ENCODE peak calls at places on chromosome 1, in six cellular contexts. One of them, this sample, is unnamed.

GRCh38 chr1:200029624-200030074 is 2.1 kb downstream of the NR5A2 start:
- DNase-seq in dorsolateral prefrontal cortex: no peak
- DNase-seq in MM.1S: no peak
- DNase-seq in SJSA1: no peak
- DNase-seq in HCT116: no peak
- DNase-seq in astrocyte of the cerebellum: no peak
- DNase-seq in this sample: no peak

GRCh38 chr1:26858160-26858559 is 4.8 kb upstream of the SFN start:
- DNase-seq in astrocyte of the cerebellum: no peak
- DNase-seq in MM.1S: no peak
- DNase-seq in SJSA1: no peak
- DNase-seq in HCT116: no peak
- DNase-seq in dorsolateral prefrontal cortex: no peak
- DNase-seq in this sample: no peak

GRCh38 chr1:63115527-63115926 is 206.8 kb upstream of the FOXD3 start:
- DNase-seq in dorsolateral prefrontal cortex: no peak
- DNase-seq in SJSA1: no peak
- DNase-seq in HCT116: no peak
- DNase-seq in astrocyte of the cerebellum: no peak
- DNase-seq in MM.1S: no peak
- DNase-seq in this sample: no peak

GRCh38 chr1:31869473-31869872 is 53.7 kb upstream of the SPOCD1 start:
- DNase-seq in MM.1S: no peak
- DNase-seq in SJSA1: no peak
- DNase-seq in astrocyte of the cerebellum: no peak
- DNase-seq in HCT116: no peak
- DNase-seq in dorsolateral prefrontal cortex: no peak
- DNase-seq in this sample: no peak

GRCh38 chr1:198234511-198235251 is 77.9 kb downstream of the NEK7 start:
- DNase-seq in SJSA1: no peak
- DNase-seq in MM.1S: no peak
- DNase-seq in astrocyte of the cerebellum: no peak
- DNase-seq in dorsolateral prefrontal cortex: no peak
- DNase-seq in HCT116: no peak
- DNase-seq in this sample: no peak

GRCh38 chr1:64392109-64392508 is 77.8 kb upstream of the CACHD1 start:
- DNase-seq in astrocyte of the cerebellum: no peak
- DNase-seq in HCT116: no peak
- DNase-seq in SJSA1: no peak
- DNase-seq in dorsolateral prefrontal cortex: no peak
- DNase-seq in MM.1S: no peak
- DNase-seq in this sample: no peak

GRCh38 chr1:46512792-46513190 is 23.2 kb downstream of the DMBX1 start:
- DNase-seq in astrocyte of the cerebellum: no peak
- DNase-seq in MM.1S: no peak
- DNase-seq in HCT116: no peak
- DNase-seq in dorsolateral prefrontal cortex: no peak
- DNase-seq in SJSA1: no peak
- DNase-seq in this sample: no peak

GRCh38 chr1:22665752-22666151 is 12.7 kb downstream of the C1QB start:
- DNase-seq in SJSA1: no peak
- DNase-seq in astrocyte of the cerebellum: no peak
- DNase-seq in HCT116: peak
- DNase-seq in MM.1S: no peak
- DNase-seq in dorsolateral prefrontal cortex: no peak
- DNase-seq in this sample: no peak

GRCh38 chr1:29633271-29633615 is 396.9 kb downstream of the PTPRU start:
- DNase-seq in HCT116: no peak
- DNase-seq in dorsolateral prefrontal cortex: no peak
- DNase-seq in astrocyte of the cerebellum: no peak
- DNase-seq in MM.1S: no peak
- DNase-seq in SJSA1: peak
- DNase-seq in this sample: no peak

GRCh38 chr1:21289700-21290545 is at the start of gene ECE1:
- DNase-seq in astrocyte of the cerebellum: no peak
- DNase-seq in MM.1S: peak
- DNase-seq in HCT116: no peak
- DNase-seq in SJSA1: no peak
- DNase-seq in dorsolateral prefrontal cortex: no peak
- DNase-seq in this sample: peak

GRCh38 chr1:108828074-108828961 is 28.6 kb downstream of the AKNAD1 start:
- DNase-seq in dorsolateral prefrontal cortex: peak
- DNase-seq in SJSA1: peak
- DNase-seq in MM.1S: peak
- DNase-seq in astrocyte of the cerebellum: peak
- DNase-seq in HCT116: peak
- DNase-seq in this sample: peak

GRCh38 chr1:1758059-1758621 is 20.1 kb downstream of the NADK start:
- DNase-seq in dorsolateral prefrontal cortex: no peak
- DNase-seq in MM.1S: no peak
- DNase-seq in SJSA1: no peak
- DNase-seq in astrocyte of the cerebellum: no peak
- DNase-seq in HCT116: no peak
- DNase-seq in this sample: no peak

GRCh38 chr1:44029260-44029910 is 1.9 kb downstream of the SLC6A9 start:
- DNase-seq in MM.1S: no peak
- DNase-seq in dorsolateral prefrontal cortex: no peak
- DNase-seq in HCT116: no peak
- DNase-seq in SJSA1: no peak
- DNase-seq in astrocyte of the cerebellum: no peak
- DNase-seq in this sample: no peak

GRCh38 chr1:114702699-114703098 is 7.4 kb upstream of the AMPD1 start:
- DNase-seq in dorsolateral prefrontal cortex: no peak
- DNase-seq in HCT116: no peak
- DNase-seq in SJSA1: no peak
- DNase-seq in MM.1S: peak
- DNase-seq in astrocyte of the cerebellum: no peak
- DNase-seq in this sample: no peak

GRCh38 chr1:62437273-62437945 is 560 bp downstream of the USP1 start:
- DNase-seq in astrocyte of the cerebellum: no peak
- DNase-seq in MM.1S: peak
- DNase-seq in SJSA1: no peak
- DNase-seq in dorsolateral prefrontal cortex: no peak
- DNase-seq in HCT116: no peak
- DNase-seq in this sample: no peak

GRCh38 chr1:193058529-193059281 is 455 bp downstream of the UCHL5 start:
- DNase-seq in MM.1S: peak
- DNase-seq in astrocyte of the cerebellum: no peak
- DNase-seq in HCT116: no peak
- DNase-seq in dorsolateral prefrontal cortex: no peak
- DNase-seq in SJSA1: peak
- DNase-seq in this sample: peak

GRCh38 chr1:174740248-174740990 is 259.3 kb upstream of the CACYBP start:
- DNase-seq in astrocyte of the cerebellum: no peak
- DNase-seq in HCT116: no peak
- DNase-seq in dorsolateral prefrontal cortex: no peak
- DNase-seq in SJSA1: no peak
- DNase-seq in MM.1S: peak
- DNase-seq in this sample: no peak

GRCh38 chr1:161071886-161072371 is 2.2 kb upstream of the ARHGAP30 start:
- DNase-seq in MM.1S: peak
- DNase-seq in astrocyte of the cerebellum: peak
- DNase-seq in SJSA1: no peak
- DNase-seq in HCT116: peak
- DNase-seq in dorsolateral prefrontal cortex: no peak
- DNase-seq in this sample: peak

GRCh38 chr1:83619497-83619896 is 379.4 kb downstream of the TTLL7 start:
- DNase-seq in dorsolateral prefrontal cortex: no peak
- DNase-seq in SJSA1: no peak
- DNase-seq in astrocyte of the cerebellum: no peak
- DNase-seq in MM.1S: no peak
- DNase-seq in HCT116: no peak
- DNase-seq in this sample: no peak

GRCh38 chr1:18938008-18938706 is 18.3 kb downstream of the IFFO2 start:
- DNase-seq in SJSA1: peak
- DNase-seq in HCT116: no peak
- DNase-seq in dorsolateral prefrontal cortex: no peak
- DNase-seq in MM.1S: no peak
- DNase-seq in astrocyte of the cerebellum: no peak
- DNase-seq in this sample: no peak

GRCh38 chr1:50427818-50428779 is 4.9 kb upstream of the DMRTA2 start:
- DNase-seq in dorsolateral prefrontal cortex: no peak
- DNase-seq in HCT116: no peak
- DNase-seq in astrocyte of the cerebellum: no peak
- DNase-seq in SJSA1: no peak
- DNase-seq in MM.1S: no peak
- DNase-seq in this sample: no peak

GRCh38 chr1:178702141-178702540 is 22.9 kb upstream of the RALGPS2 start:
- DNase-seq in SJSA1: no peak
- DNase-seq in astrocyte of the cerebellum: no peak
- DNase-seq in MM.1S: no peak
- DNase-seq in dorsolateral prefrontal cortex: no peak
- DNase-seq in HCT116: no peak
- DNase-seq in this sample: no peak

GRCh38 chr1:205351984-205352713 is 4.6 kb downstream of the KLHDC8A start:
- DNase-seq in HCT116: no peak
- DNase-seq in SJSA1: no peak
- DNase-seq in dorsolateral prefrontal cortex: no peak
- DNase-seq in astrocyte of the cerebellum: no peak
- DNase-seq in MM.1S: peak
- DNase-seq in this sample: no peak

GRCh38 chr1:156233421-156234127 is 8.4 kb upstream of the BGLAP start:
- DNase-seq in astrocyte of the cerebellum: peak
- DNase-seq in SJSA1: peak
- DNase-seq in dorsolateral prefrontal cortex: no peak
- DNase-seq in MM.1S: no peak
- DNase-seq in HCT116: no peak
- DNase-seq in this sample: no peak

GRCh38 chr1:59328353-59328752 is 31.5 kb downstream of the FGGY start:
- DNase-seq in MM.1S: peak
- DNase-seq in HCT116: no peak
- DNase-seq in astrocyte of the cerebellum: no peak
- DNase-seq in SJSA1: no peak
- DNase-seq in dorsolateral prefrontal cortex: no peak
- DNase-seq in this sample: peak

GRCh38 chr1:59332221-59332620 is 35.3 kb downstream of the FGGY start:
- DNase-seq in HCT116: no peak
- DNase-seq in SJSA1: no peak
- DNase-seq in MM.1S: no peak
- DNase-seq in dorsolateral prefrontal cortex: no peak
- DNase-seq in astrocyte of the cerebellum: no peak
- DNase-seq in this sample: no peak

GRCh38 chr1:59331686-59332085 is 34.8 kb downstream of the FGGY start:
- DNase-seq in dorsolateral prefrontal cortex: no peak
- DNase-seq in HCT116: no peak
- DNase-seq in MM.1S: no peak
- DNase-seq in SJSA1: no peak
- DNase-seq in astrocyte of the cerebellum: no peak
- DNase-seq in this sample: no peak

GRCh38 chr1:59332983-59333382 is 36.1 kb downstream of the FGGY start:
- DNase-seq in astrocyte of the cerebellum: peak
- DNase-seq in dorsolateral prefrontal cortex: no peak
- DNase-seq in SJSA1: no peak
- DNase-seq in MM.1S: no peak
- DNase-seq in HCT116: no peak
- DNase-seq in this sample: peak

DNA sequence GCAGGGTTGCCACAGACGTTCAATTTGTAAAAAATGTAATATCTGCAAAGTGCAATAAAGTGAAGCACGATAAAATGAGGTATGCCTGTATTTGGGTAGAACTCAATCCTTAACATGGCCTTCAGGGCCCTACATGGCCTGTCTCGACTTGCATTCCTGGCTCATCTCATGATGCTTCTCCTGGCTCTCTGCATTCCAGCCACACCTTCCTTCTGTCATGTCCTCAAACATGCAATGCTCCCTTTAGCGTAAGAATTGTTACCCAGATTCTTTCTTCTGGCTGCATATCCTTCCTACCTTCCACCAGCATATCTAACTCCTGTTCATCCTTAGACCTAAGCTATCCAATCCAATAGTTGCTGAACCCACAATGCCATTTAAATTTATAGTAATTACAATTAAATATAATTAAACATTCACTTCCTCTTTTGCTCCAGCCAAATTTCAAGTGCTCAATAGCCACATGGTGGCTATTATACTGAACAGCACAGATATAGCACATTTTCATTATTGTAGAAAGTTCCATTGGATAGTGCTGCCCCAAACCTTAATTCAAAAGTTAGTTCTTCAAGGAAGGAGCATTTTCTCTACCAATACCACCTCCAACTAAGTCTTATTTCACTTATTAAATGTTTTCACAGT is 32.6 kb downstream of the FGGY start:
- DNase-seq in astrocyte of the cerebellum: no peak
- DNase-seq in HCT116: no peak
- DNase-seq in SJSA1: no peak
- DNase-seq in dorsolateral prefrontal cortex: no peak
- DNase-seq in MM.1S: no peak
- DNase-seq in this sample: no peak
- H3K4me3 ChIP-seq in astrocyte of the cerebellum: no peak
- H3K4me3 ChIP-seq in HCT116: no peak
- H3K4me3 ChIP-seq in SJSA1: no peak
- H3K4me3 ChIP-seq in dorsolateral prefrontal cortex: no peak
- H3K4me3 ChIP-seq in MM.1S: no peak
- H3K4me3 ChIP-seq in this sample: no peak

GRCh38 chr1:236045771-236046170 is 19.1 kb downstream of the NID1 start:
- DNase-seq in dorsolateral prefrontal cortex: no peak
- DNase-seq in SJSA1: no peak
- DNase-seq in MM.1S: no peak
- DNase-seq in HCT116: no peak
- DNase-seq in astrocyte of the cerebellum: no peak
- DNase-seq in this sample: no peak
- H3K4me3 ChIP-seq in dorsolateral prefrontal cortex: no peak
- H3K4me3 ChIP-seq in SJSA1: no peak
- H3K4me3 ChIP-seq in MM.1S: no peak
- H3K4me3 ChIP-seq in HCT116: no peak
- H3K4me3 ChIP-seq in astrocyte of the cerebellum: no peak
- H3K4me3 ChIP-seq in this sample: no peak

GRCh38 chr1:150109567-150109966 is 40.1 kb upstream of the PLEKHO1 start:
- DNase-seq in HCT116: no peak
- DNase-seq in astrocyte of the cerebellum: no peak
- DNase-seq in SJSA1: no peak
- DNase-seq in MM.1S: no peak
- DNase-seq in dorsolateral prefrontal cortex: no peak
- DNase-seq in this sample: peak
- H3K4me3 ChIP-seq in HCT116: no peak
- H3K4me3 ChIP-seq in astrocyte of the cerebellum: no peak
- H3K4me3 ChIP-seq in SJSA1: no peak
- H3K4me3 ChIP-seq in MM.1S: no peak
- H3K4me3 ChIP-seq in dorsolateral prefrontal cortex: no peak
- H3K4me3 ChIP-seq in this sample: no peak

GRCh38 chr1:24199291-24199900 is 12.3 kb upstream of the IFNLR1 start:
- DNase-seq in SJSA1: peak
- DNase-seq in astrocyte of the cerebellum: peak
- DNase-seq in dorsolateral prefrontal cortex: peak
- DNase-seq in MM.1S: peak
- DNase-seq in HCT116: peak
- DNase-seq in this sample: peak

GRCh38 chr1:24198766-24199165 is 11.7 kb upstream of the IFNLR1 start:
- DNase-seq in astrocyte of the cerebellum: no peak
- DNase-seq in HCT116: no peak
- DNase-seq in SJSA1: no peak
- DNase-seq in MM.1S: peak
- DNase-seq in dorsolateral prefrontal cortex: no peak
- DNase-seq in this sample: no peak

GRCh38 chr1:24193046-24193445 is 6.0 kb upstream of the IFNLR1 start:
- DNase-seq in dorsolateral prefrontal cortex: no peak
- DNase-seq in astrocyte of the cerebellum: no peak
- DNase-seq in MM.1S: no peak
- DNase-seq in SJSA1: no peak
- DNase-seq in HCT116: peak
- DNase-seq in this sample: no peak

GRCh38 chr1:24195146-24195545 is 8.1 kb upstream of the IFNLR1 start:
- DNase-seq in HCT116: no peak
- DNase-seq in dorsolateral prefrontal cortex: no peak
- DNase-seq in SJSA1: no peak
- DNase-seq in MM.1S: no peak
- DNase-seq in astrocyte of the cerebellum: no peak
- DNase-seq in this sample: no peak

GRCh38 chr1:24195874-24196273 is 8.8 kb upstream of the IFNLR1 start:
- DNase-seq in MM.1S: no peak
- DNase-seq in dorsolateral prefrontal cortex: no peak
- DNase-seq in HCT116: no peak
- DNase-seq in astrocyte of the cerebellum: no peak
- DNase-seq in SJSA1: no peak
- DNase-seq in this sample: no peak
- H3K4me3 ChIP-seq in MM.1S: no peak
- H3K4me3 ChIP-seq in dorsolateral prefrontal cortex: no peak
- H3K4me3 ChIP-seq in HCT116: no peak
- H3K4me3 ChIP-seq in astrocyte of the cerebellum: no peak
- H3K4me3 ChIP-seq in SJSA1: no peak
- H3K4me3 ChIP-seq in this sample: no peak